ENCODE peak calls at places on chromosomes 3 and 15, in ten cellular contexts. G, B, J, P, D, F, L, X, O and R are unnamed samples.
A peak's percentile ranks its signal among the peaks of the same experiment; 100 is the strongest.

GRCh38 chr3:162718697-162719096 is 1222.1 kb downstream of the OTOL1 start:
- DNase-seq in X (peak; percentile 62), O (no peak), J (no peak), F (no peak), G (no peak), B (no peak), L (no peak), D (no peak), P (no peak), R (no peak)

GRCh38 chr3:37054370-37054769 is 61.1 kb downstream of the MLH1 start:
- DNase-seq in X (no peak), G (no peak), D (no peak), O (peak; percentile 63), L (no peak), J (no peak), B (no peak), F (no peak), P (no peak), R (no peak)

GRCh38 chr3:149898771-149899170 is 71.9 kb downstream of the PFN2 start:
- DNase-seq in G (no peak), J (no peak), F (peak; percentile 40), B (no peak), L (no peak), P (no peak), O (no peak), D (no peak), X (peak; percentile 89), R (no peak)

GRCh38 chr15:25435474-25436243 is 3.2 kb downstream of the UBE3A start:
- DNase-seq in L (no peak), F (no peak), B (no peak), D (no peak), G (no peak), O (no peak), X (peak; percentile 49), P (no peak), J (no peak), R (no peak)

GRCh38 chr3:53845881-53846133 is 412 bp downstream of the CHDH start:
- DNase-seq in J (no peak), B (no peak), O (no peak), G (no peak), X (no peak), L (no peak), D (no peak), F (no peak), P (no peak), R (no peak)

GRCh38 chr3:157294953-157295352 is 135.0 kb upstream of the CCNL1 start:
- DNase-seq in G (no peak), O (no peak), B (no peak), P (peak; percentile 77), F (no peak), L (no peak), J (no peak), D (no peak), X (no peak), R (no peak)

GRCh38 chr3:71208273-71209095 is 375.0 kb downstream of the FOXP1 start:
- DNase-seq in B (no peak), L (no peak), O (peak; percentile 87), D (no peak), P (peak; percentile 58), X (peak; percentile 62), G (no peak), F (no peak), J (no peak), R (no peak)

GRCh38 chr3:22377421-22377820 is 626.4 kb upstream of the ZNF385D start:
- DNase-seq in P (no peak), J (no peak), D (no peak), O (peak; percentile 83), G (no peak), B (no peak), L (no peak), F (no peak), X (peak; percentile 51), R (no peak)

GRCh38 chr15:47384316-47384715 is 333.0 kb upstream of the SEMA6D start:
- DNase-seq in L (no peak), J (no peak), O (peak; percentile 74), X (peak; percentile 96), G (peak; percentile 35), D (no peak), F (peak; percentile 61), P (peak; percentile 71), B (no peak), R (peak; percentile 12)

GRCh38 chr3:32457971-32458471 is 44.6 kb downstream of the CMTM6 start:
- DNase-seq in J (no peak), O (no peak), X (no peak), D (no peak), P (no peak), L (no peak), G (no peak), B (no peak), F (no peak), R (no peak)

GRCh38 chr15:76932090-76932966 is 779 bp downstream of the RCN2 start:
- DNase-seq in G (no peak), X (peak; percentile 8), F (no peak), P (no peak), J (no peak), L (no peak), O (no peak), B (no peak), D (peak; percentile 39), R (peak; percentile 17)

GRCh38 chr3:177646749-177647148 is 449.5 kb upstream of the TBL1XR1 start:
- DNase-seq in F (no peak), J (no peak), O (no peak), D (no peak), B (no peak), X (no peak), G (no peak), P (no peak), L (no peak), R (no peak)

GRCh38 chr3:96970211-96970610 is 155.8 kb downstream of the EPHA6 start:
- DNase-seq in G (no peak), L (no peak), B (no peak), F (no peak), O (peak; percentile 59), X (peak; percentile 8), D (no peak), J (no peak), P (no peak), R (no peak)

GRCh38 chr3:122356402-122356801 is 26.6 kb downstream of the MIX23 start:
- DNase-seq in F (no peak), X (peak; percentile 54), B (no peak), G (peak; percentile 46), O (peak; percentile 76), D (peak; percentile 14), P (peak; percentile 13), L (peak; percentile 37), J (no peak), R (peak; percentile 75)

GRCh38 chr15:88985547-88986393 is 72.6 kb upstream of the MFGE8 start:
- DNase-seq in G (peak; percentile 45), P (peak; percentile 64), B (no peak), L (no peak), O (no peak), D (no peak), X (no peak), F (no peak), J (no peak), R (peak; percentile 96)

GRCh38 chr3:65303431-65303830 is 615.6 kb upstream of the ADAMTS9 start:
- DNase-seq in F (no peak), B (no peak), X (no peak), J (no peak), O (no peak), P (no peak), G (no peak), D (no peak), L (no peak), R (no peak)

GRCh38 chr15:70236306-70237103 is 138.8 kb upstream of the TLE3 start:
- DNase-seq in F (peak; percentile 53), P (no peak), J (no peak), X (peak; percentile 88), L (no peak), G (no peak), D (no peak), O (peak; percentile 66), B (no peak), R (no peak)

GRCh38 chr15:90862964-90863721 is 5.2 kb upstream of the FURIN start:
- DNase-seq in G (no peak), P (no peak), J (no peak), D (no peak), X (no peak), B (no peak), O (peak; percentile 68), L (no peak), F (no peak), R (no peak)

GRCh38 chr3:23256741-23257435 is 53.8 kb downstream of the UBE2E2 start:
- DNase-seq in B (no peak), D (no peak), O (no peak), F (no peak), X (peak; percentile 27), L (no peak), P (no peak), G (no peak), J (no peak), R (no peak)

GRCh38 chr15:70508561-70509281 is 254.6 kb downstream of the UACA start:
- DNase-seq in G (no peak), J (no peak), X (peak; percentile 96), B (no peak), D (no peak), O (peak; percentile 96), F (no peak), P (peak; percentile 53), L (no peak), R (peak; percentile 30)

GRCh38 chr15:81012588-81012987 is 11.9 kb downstream of the TLNRD1 start:
- DNase-seq in F (no peak), L (no peak), J (no peak), G (no peak), O (no peak), X (no peak), B (no peak), D (no peak), P (no peak), R (no peak)

GRCh38 chr3:55160241-55160877 is 232.5 kb upstream of the LRTM1 start:
- DNase-seq in L (no peak), O (peak; percentile 88), G (peak; percentile 13), X (peak; percentile 93), J (no peak), P (no peak), F (peak; percentile 99), B (no peak), D (no peak), R (no peak)

GRCh38 chr3:126377211-126377610 is 17.5 kb upstream of the CFAP100 start:
- DNase-seq in D (no peak), P (no peak), G (no peak), J (no peak), B (no peak), L (peak; percentile 11), O (no peak), X (no peak), F (no peak), R (no peak)

GRCh38 chr3:146163584-146163983 is 2.6 kb upstream of the PLOD2 start:
- DNase-seq in G (no peak), L (no peak), O (peak; percentile 99), J (no peak), P (no peak), X (peak; percentile 96), D (no peak), B (no peak), F (peak; percentile 92), R (no peak)